ENCODE peak calls at places on chromosomes 3 and 15, in five cellular contexts. V is renal cortical epithelial cell, U is NCI-H1436, G is GM12892, T is foreskin keratinocyte. H is an unnamed sample.
A peak's percentile ranks its signal among the peaks of the same experiment; 100 is the strongest.

GRCh38 chr3:177361042-177361938 is 164.0 kb upstream of the TBL1XR1 start:
- DNase-seq in V (no peak), U (no peak), G (no peak), T (no peak), H (no peak)

GRCh38 chr3:9036327-9037112 is 73.2 kb upstream of the RAD18 start:
- DNase-seq in V (no peak), U (no peak), G (no peak), T (peak; percentile 22), H (no peak)

GRCh38 chr3:86954751-86955150 is 36.2 kb downstream of the VGLL3 start:
- DNase-seq in V (no peak), U (no peak), G (no peak), T (no peak), H (no peak)

GRCh38 chr15:98906712-98907083 is 100.9 kb downstream of the PGPEP1L start:
- DNase-seq in V (peak; percentile 72), U (no peak), G (no peak), T (peak; percentile 73), H (no peak)

GRCh38 chr3:64223809-64224570 is 1.3 kb downstream of the PRICKLE2 start:
- DNase-seq in V (peak; percentile 53), U (no peak), G (no peak), T (no peak), H (no peak)

GRCh38 chr3:3628676-3629328 is 170.4 kb upstream of the LRRN1 start:
- DNase-seq in V (no peak), U (no peak), G (no peak), T (no peak), H (no peak)

GRCh38 chr3:57152761-57153160 is 12.4 kb downstream of the IL17RD start:
- DNase-seq in V (no peak), U (no peak), G (no peak), T (no peak), H (no peak)

GRCh38 chr3:185685231-185686035 is 99.3 kb downstream of the SENP2 start:
- DNase-seq in V (no peak), U (no peak), G (no peak), T (no peak), H (no peak)

GRCh38 chr3:51389423-51390183 is 1.5 kb upstream of the RBM15B start:
- DNase-seq in V (peak; percentile 33), U (no peak), G (no peak), T (no peak), H (peak; percentile 85)

GRCh38 chr3:129622933-129623332 is 16.5 kb upstream of the PLXND1 start:
- DNase-seq in V (no peak), U (no peak), G (no peak), T (no peak), H (no peak)

GRCh38 chr3:193829781-193830180 is 236.8 kb downstream of the OPA1 start:
- DNase-seq in V (peak; percentile 92), U (no peak), G (no peak), T (peak; percentile 94), H (no peak)

GRCh38 chr3:98986073-98986472 is 84.6 kb upstream of the DCBLD2 start:
- DNase-seq in V (peak; percentile 87), U (no peak), G (no peak), T (peak; percentile 95), H (no peak)

GRCh38 chr15:71272932-71273331 is 157.7 kb downstream of the THSD4 start:
- DNase-seq in V (no peak), U (no peak), G (no peak), T (no peak), H (no peak)

GRCh38 chr3:155995525-155996370 is 124.6 kb upstream of the KCNAB1 start:
- DNase-seq in V (peak; percentile 52), U (peak; percentile 41), G (no peak), T (peak; percentile 67), H (no peak)

GRCh38 chr3:36900474-36901443 is 44.1 kb downstream of the TRANK1 start:
- DNase-seq in V (no peak), U (no peak), G (no peak), T (no peak), H (no peak)

GRCh38 chr15:90957791-90958190 is 3.1 kb downstream of the RCCD1 start:
- DNase-seq in V (no peak), U (no peak), G (no peak), T (no peak), H (no peak)

GRCh38 chr3:50365080-50365841 is 5.9 kb upstream of the TMEM115 start:
- DNase-seq in V (peak; percentile 54), U (peak; percentile 67), G (peak; percentile 96), T (peak; percentile 77), H (peak; percentile 98)

GRCh38 chr3:120568624-120569023 is 27.5 kb upstream of the NDUFB4 start:
- DNase-seq in V (peak; percentile 65), U (no peak), G (no peak), T (peak; percentile 39), H (no peak)

GRCh38 chr3:30004481-30004880 is 601.9 kb upstream of the TGFBR2 start:
- DNase-seq in V (no peak), U (no peak), G (no peak), T (no peak), H (no peak)

H was measured in activated effector memory CD4-positive, alpha-beta T cell treated with anti-CD3 and anti-CD28 coated beads, Interleukin-2, amount 50 U/mL, for 16 hours.